ENCODE peak calls at places on chromosomes 4 and X, in five cellular contexts. D, Y, R, V and A are unnamed samples.
A peak's percentile ranks its signal among the peaks of the same experiment; 100 is the strongest.

GRCh38 chrX:20015945-20016617 is 25.2 kb upstream of the BCLAF3 start:
- DNase-seq in D (no peak), Y (no peak), V (no peak), R (no peak), A (no peak)

GRCh38 chrX:39874202-39874816 is 223.4 kb downstream of the BCOR start:
- DNase-seq in R (no peak), V (no peak), Y (no peak), D (no peak), A (no peak)

GRCh38 chr4:156959298-156959702 is 12.3 kb downstream of the PDGFC start:
- DNase-seq in Y (no peak), R (no peak), V (no peak), D (no peak), A (no peak)

GRCh38 chrX:20680998-20681397 is 414.3 kb upstream of the RPS6KA3 start:
- DNase-seq in V (no peak), Y (no peak), R (no peak), D (no peak), A (no peak)

GRCh38 chr4:43130228-43131021 is 237.9 kb downstream of the GRXCR1 start:
- DNase-seq in R (no peak), D (no peak), V (no peak), Y (no peak), A (no peak)

GRCh38 chr4:26152051-26152450 is 168.8 kb upstream of the RBPJ start:
- DNase-seq in R (no peak), D (no peak), Y (no peak), V (no peak), A (no peak)

GRCh38 chr4:81617569-81617968 is 145.9 kb upstream of the RASGEF1B start:
- DNase-seq in R (no peak), V (no peak), D (no peak), Y (no peak), A (no peak)

GRCh38 chrX:115650449-115650848 is 89.5 kb downstream of the PLS3 start:
- DNase-seq in V (no peak), Y (no peak), D (no peak), R (no peak), A (no peak)

GRCh38 chr4:158807696-158808095 is 38.9 kb downstream of the FNIP2 start:
- DNase-seq in Y (no peak), V (no peak), D (no peak), R (no peak), A (no peak)

GRCh38 chr4:8739357-8739756 is 132.3 kb downstream of the HMX1 start:
- DNase-seq in Y (no peak), R (peak; percentile 14), V (no peak), D (no peak), A (no peak)

GRCh38 chrX:38806054-38806389 is 4.8 kb downstream of the MID1IP1 start:
- DNase-seq in V (no peak), D (peak; percentile 21), R (no peak), Y (no peak), A (no peak)

GRCh38 chr4:25123236-25123635 is 37.0 kb downstream of the SEPSECS start:
- DNase-seq in Y (no peak), D (no peak), V (no peak), R (no peak), A (no peak)

GRCh38 chrX:3548743-3549441 is 164.6 kb downstream of the PRKX start:
- DNase-seq in D (no peak), V (no peak), Y (no peak), R (no peak), A (no peak)

GRCh38 chr4:7894098-7894676 is 45.5 kb downstream of the AFAP1 start:
- DNase-seq in R (no peak), V (no peak), D (no peak), Y (no peak), A (no peak)

GRCh38 chr4:38193464-38193863 is 233.3 kb downstream of the PTTG2 start:
- DNase-seq in V (no peak), R (peak; percentile 66), D (no peak), Y (no peak), A (no peak)

GRCh38 chr4:37453004-37453360 is 208.4 kb downstream of the NWD2 start:
- DNase-seq in D (peak; percentile 12), V (peak; percentile 75), R (peak; percentile 69), Y (no peak), A (no peak)

GRCh38 chrX:134186362-134187121 is 50.4 kb upstream of the CCDC160 start:
- DNase-seq in R (no peak), Y (no peak), D (no peak), V (peak; percentile 20), A (no peak)

GRCh38 chr4:84530871-84531270 is 31.8 kb upstream of the NKX6-1 start:
- DNase-seq in D (no peak), R (no peak), Y (no peak), V (no peak), A (no peak)

GRCh38 chr4:143921160-143921559 is 15.8 kb upstream of the GYPE start:
- DNase-seq in V (no peak), R (peak; percentile 28), D (no peak), Y (no peak), A (no peak)

GRCh38 chrX:39669668-39670067 is 428.1 kb downstream of the BCOR start:
- DNase-seq in Y (no peak), V (no peak), R (no peak), D (no peak), A (no peak)

GRCh38 chrX:140933874-140934655 is 68.3 kb upstream of the SPANXB1 start:
- DNase-seq in D (no peak), R (no peak), V (no peak), Y (no peak), A (no peak)

GRCh38 chr4:187256897-187257296 is 533.2 kb upstream of the FAT1 start:
- DNase-seq in R (no peak), D (no peak), V (no peak), Y (no peak), A (no peak)

GRCh38 chrX:25721564-25721963 is 416.6 kb upstream of the MAGEB18 start:
- DNase-seq in D (no peak), V (no peak), Y (no peak), R (no peak), A (no peak)

GRCh38 chr4:53453385-53453784 is 75.9 kb downstream of the FIP1L1 start:
- DNase-seq in D (no peak), R (no peak), Y (no peak), V (no peak), A (no peak)

GRCh38 chr4:5452156-5452555 is 256.2 kb downstream of the EVC2 start:
- DNase-seq in R (no peak), D (no peak), Y (no peak), V (no peak), A (no peak)

GRCh38 chr4:5448286-5448685 is 260.1 kb downstream of the EVC2 start:
- DNase-seq in Y (no peak), R (no peak), V (no peak), D (no peak), A (no peak)

GRCh38 chr4:5444918-5445517 is 263.3 kb downstream of the EVC2 start:
- DNase-seq in D (no peak), V (no peak), R (no peak), Y (no peak), A (no peak)

GRCh38 chr4:5451243-5451642 is 257.1 kb downstream of the EVC2 start:
- DNase-seq in R (no peak), Y (no peak), D (no peak), V (no peak), A (no peak)

DNA sequence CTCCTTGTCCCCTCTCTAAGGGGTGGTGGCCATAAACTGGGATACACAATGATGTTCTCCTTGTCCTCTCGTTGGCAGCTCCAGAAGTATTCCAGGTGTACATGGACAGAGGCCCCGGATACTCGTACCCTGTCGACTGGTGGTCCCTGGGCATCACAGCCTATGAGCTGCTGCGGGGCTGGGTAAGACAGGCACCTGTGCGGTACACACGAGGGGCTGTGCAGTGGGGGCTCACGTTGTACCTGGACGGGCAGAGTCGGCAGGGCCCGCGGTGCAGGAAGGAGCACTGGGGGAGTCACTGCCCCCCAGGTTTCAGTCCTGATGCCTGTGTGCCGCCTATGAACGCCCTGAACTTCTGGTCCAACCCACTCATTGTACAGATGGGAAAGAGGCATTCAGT is 261.8 kb downstream of the EVC2 start:
- DNase-seq in R (no peak), Y (no peak), V (no peak), D (no peak), A (no peak)
- TF ChIP-seq EP300 in R (no peak), Y (no peak), V (no peak), D (no peak), A (no peak)

GRCh38 chrX:18873189-18873791 is 110.6 kb downstream of the PHKA2 start:
- DNase-seq in R (no peak), Y (no peak), D (no peak), V (no peak), A (no peak)
- TF ChIP-seq EP300 in R (no peak), Y (no peak), D (no peak), V (peak; percentile 32), A (no peak)

GRCh38 chrX:68490644-68491043 is 8.2 kb upstream of the YIPF6 start:
- DNase-seq in D (peak; percentile 23), V (no peak), R (no peak), Y (no peak), A (no peak)

GRCh38 chrX:68487254-68487653 is 11.6 kb upstream of the YIPF6 start:
- DNase-seq in D (no peak), V (no peak), Y (no peak), R (no peak), A (no peak)

GRCh38 chrX:68492583-68492982 is 6.3 kb upstream of the YIPF6 start:
- DNase-seq in D (no peak), R (no peak), V (no peak), Y (no peak), A (no peak)

GRCh38 chrX:68487924-68488323 is 10.9 kb upstream of the YIPF6 start:
- DNase-seq in R (no peak), Y (no peak), V (no peak), D (no peak), A (no peak)

DNA sequence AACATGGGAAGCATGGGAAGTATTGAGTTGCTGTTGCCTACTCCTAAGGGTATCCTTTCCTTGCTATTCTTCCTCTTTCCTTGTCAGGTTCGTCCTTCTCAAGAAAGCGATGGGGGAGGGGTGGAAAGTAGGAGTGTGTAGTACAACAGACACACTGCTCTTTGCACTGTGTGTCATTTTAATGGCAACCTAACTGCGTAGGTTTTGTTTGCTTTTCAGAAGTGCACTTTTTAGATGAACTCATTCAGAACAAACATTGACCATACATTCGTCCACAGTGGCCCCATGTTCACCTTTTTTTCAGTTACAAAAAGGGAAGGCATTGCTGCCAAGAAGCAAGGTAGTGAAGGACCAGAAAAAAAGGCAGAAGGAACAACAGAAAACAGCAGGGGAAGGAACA is 10.2 kb upstream of the YIPF6 start:
- DNase-seq in D (no peak), V (peak; percentile 71), R (peak; percentile 49), Y (no peak), A (no peak)
- TF ChIP-seq EP300 in D (no peak), V (no peak), R (no peak), Y (no peak), A (no peak)

DNA sequence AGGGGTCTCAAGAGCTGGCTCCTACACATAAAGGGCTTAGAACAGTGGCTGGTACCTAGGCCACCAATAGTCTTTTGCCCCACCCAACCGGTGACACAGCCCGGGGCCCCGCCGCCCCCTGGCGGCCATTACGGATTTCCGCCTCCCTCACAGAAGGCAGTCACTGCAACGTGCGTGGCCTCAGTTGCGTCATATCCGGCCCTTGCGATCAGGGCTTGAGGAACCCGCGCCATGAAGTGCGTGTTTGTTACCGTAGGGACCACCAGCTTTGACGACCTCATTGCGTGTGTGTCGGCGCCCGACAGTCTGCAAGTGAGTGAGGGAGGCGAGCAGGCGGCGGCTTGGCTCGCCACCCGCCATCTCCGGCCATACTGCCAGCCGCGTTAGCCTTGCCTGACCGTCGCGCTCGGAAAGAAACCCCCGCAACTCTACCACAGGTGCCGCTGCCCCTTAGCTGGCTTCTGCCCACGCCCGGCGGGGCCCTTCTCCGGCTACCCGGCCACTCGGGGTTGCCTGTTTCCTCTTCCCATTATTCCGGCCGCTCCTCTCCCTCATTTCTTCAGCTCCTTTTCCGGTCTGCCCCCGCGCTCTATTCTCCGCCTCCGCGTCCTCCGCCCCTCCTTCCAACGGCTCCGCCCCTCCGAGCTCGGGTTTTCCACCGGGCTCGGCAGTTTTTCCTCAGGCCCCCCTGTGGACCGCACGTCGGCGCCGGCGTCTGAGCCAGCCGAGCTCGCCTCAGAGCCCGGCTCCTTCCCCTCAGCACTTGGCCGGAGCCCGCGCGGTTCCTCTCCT is at the start of gene ALG13:
- DNase-seq in R (peak; percentile 89), Y (peak; percentile 93), V (peak; percentile 88), D (peak; percentile 79), A (peak; percentile 89)
- TF ChIP-seq EP300 in R (no peak), Y (no peak), V (no peak), D (no peak), A (no peak)